ENCODE peak calls at places on chromosome 15, in seven cellular contexts. P is bronchial epithelial cell, J is left ventricle myocardium inferior, S is colonic mucosa, G is heart left ventricle, M is ovary, Y is upper lobe of right lung. Z is an unnamed sample.

GRCh38 chr15:62163397-62163796 is 1.7 kb downstream of the C2CD4B start:
- DNase-seq in P (no peak), J (no peak), S (no peak), G (no peak), M (no peak), Y (no peak), Z (no peak)

GRCh38 chr15:63287109-63287508 is 9.7 kb downstream of the APH1B start:
- DNase-seq in P (no peak), J (no peak), S (no peak), G (no peak), M (no peak), Y (no peak), Z (no peak)

GRCh38 chr15:29470794-29471193 is 201.2 kb upstream of the NSMCE3 start:
- DNase-seq in P (peak; percentile 77), J (no peak), S (peak; percentile 61), G (no peak), M (no peak), Y (no peak), Z (no peak)

GRCh38 chr15:70376929-70377691 is 279.4 kb upstream of the TLE3 start:
- DNase-seq in P (peak; percentile 64), J (peak; percentile 80), S (no peak), G (peak; percentile 85), M (peak; percentile 62), Y (peak; percentile 72), Z (peak; percentile 7)

GRCh38 chr15:71276355-71276665 is 161.0 kb downstream of the THSD4 start:
- DNase-seq in P (peak; percentile 82), J (no peak), S (no peak), G (no peak), M (no peak), Y (no peak), Z (no peak)

GRCh38 chr15:34039506-34040123 is 611 bp upstream of the AVEN start:
- DNase-seq in P (peak; percentile 45), J (no peak), S (no peak), G (no peak), M (no peak), Y (no peak), Z (no peak)

GRCh38 chr15:36866896-36867295 is 233.5 kb downstream of the MEIS2 start:
- DNase-seq in P (no peak), J (no peak), S (no peak), G (no peak), M (no peak), Y (no peak), Z (no peak)

GRCh38 chr15:90190606-90191343 is 10.4 kb upstream of the SEMA4B start:
- DNase-seq in P (peak; percentile 88), J (no peak), S (peak; percentile 87), G (no peak), M (no peak), Y (no peak), Z (no peak)

DNA sequence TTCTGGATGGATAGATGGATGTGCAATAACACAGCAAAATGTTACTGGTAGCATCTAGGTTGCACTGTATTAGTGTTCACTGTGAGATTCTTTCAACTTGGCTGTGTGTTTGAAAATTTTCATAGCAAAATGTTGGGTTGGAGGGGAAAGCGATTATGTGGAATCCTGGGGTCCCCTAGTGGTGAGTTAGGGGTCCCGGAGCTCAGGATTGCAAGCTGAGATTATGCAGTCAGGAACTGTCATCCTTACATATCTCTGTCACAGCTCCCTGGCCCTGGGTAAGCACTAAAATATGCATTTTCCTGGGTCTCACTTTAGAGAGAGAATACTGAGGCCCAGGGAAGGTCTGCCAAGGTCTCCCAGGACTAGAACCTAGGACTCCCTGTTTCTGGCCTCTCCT is 77.2 kb downstream of the CEMIP start:
- DNase-seq in P (no peak), J (no peak), S (no peak), G (no peak), M (no peak), Y (no peak), Z (no peak)
- TF ChIP-seq CTCF in P (peak; percentile 19), J (no peak), S (no peak), G (no peak), M (no peak), Y (peak; percentile 27), Z (peak; percentile 36)

DNA sequence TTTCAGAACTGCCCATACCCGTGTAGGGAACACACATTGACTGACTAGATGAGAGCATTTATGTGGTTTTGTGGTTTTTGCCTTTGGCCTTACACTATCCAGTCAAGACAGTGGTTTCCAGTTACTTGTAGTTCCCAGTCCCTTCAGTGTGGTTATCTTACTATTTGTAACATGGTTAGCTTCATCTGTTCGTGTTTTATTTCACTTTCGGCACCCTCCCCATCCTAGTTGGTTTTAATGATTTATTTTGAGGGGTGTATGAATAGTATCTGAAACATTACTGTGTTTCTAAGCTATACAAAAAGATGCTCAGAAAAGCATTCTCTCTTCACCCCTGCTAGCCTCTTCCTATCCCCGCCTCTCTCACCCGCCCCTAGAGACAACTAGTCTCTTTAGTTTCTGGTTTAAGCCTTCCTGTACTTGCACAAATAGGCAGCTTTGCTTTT is 14.1 kb downstream of the LYSMD4 start:
- DNase-seq in P (no peak), J (no peak), S (no peak), G (no peak), M (no peak), Y (no peak), Z (no peak)
- H3K4me3 ChIP-seq in P (no peak overlapping the region), J (no peak overlapping the region), S (no peak overlapping the region), G (no peak overlapping the region), M (no peak overlapping the region), Y (no peak overlapping the region), Z (no peak overlapping the region)

DNA sequence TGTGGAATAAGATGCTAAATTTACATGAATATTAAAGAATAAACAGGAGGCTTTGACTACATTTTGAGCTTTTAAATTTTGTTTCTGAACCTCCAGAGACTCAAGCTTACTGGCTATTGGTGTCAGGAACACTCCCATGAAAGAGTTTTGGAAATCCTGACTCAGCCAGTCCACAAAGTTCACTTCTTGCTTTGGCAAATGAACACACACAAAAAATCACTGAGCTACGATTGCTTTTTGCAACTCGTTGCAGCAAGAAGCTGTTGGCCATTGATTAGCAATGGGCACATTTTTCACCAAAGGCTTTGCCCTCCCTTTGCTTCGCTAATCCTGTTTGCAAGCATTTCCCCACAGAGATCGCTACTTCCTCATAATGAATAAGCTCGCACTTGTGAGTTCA is 343.1 kb upstream of the ONECUT1 start:
- DNase-seq in P (no peak), J (no peak), S (no peak), G (no peak), M (no peak), Y (no peak), Z (no peak)
- H3K36me3 ChIP-seq in P (no peaks in the 10 kb centered on the region), J (no peaks in the 10 kb centered on the region), S (no peaks in the 10 kb centered on the region), G (no peaks in the 10 kb centered on the region), M (no peaks in the 10 kb centered on the region), Y (no peaks in the 10 kb centered on the region), Z (no peaks in the 10 kb centered on the region)

GRCh38 chr15:74460903-74461846 is at the start of gene UBL7:
- DNase-seq in P (peak; percentile 90), J (peak; percentile 97), S (peak; percentile 99), G (peak; percentile 97), M (peak; percentile 95), Y (peak; percentile 98), Z (peak; percentile 78)
- TF ChIP-seq CTCF in P (peak; percentile 32), J (peak; percentile 12), S (no peak), G (no peak), M (no peak), Y (peak; percentile 24), Z (peak; percentile 47)

DNA sequence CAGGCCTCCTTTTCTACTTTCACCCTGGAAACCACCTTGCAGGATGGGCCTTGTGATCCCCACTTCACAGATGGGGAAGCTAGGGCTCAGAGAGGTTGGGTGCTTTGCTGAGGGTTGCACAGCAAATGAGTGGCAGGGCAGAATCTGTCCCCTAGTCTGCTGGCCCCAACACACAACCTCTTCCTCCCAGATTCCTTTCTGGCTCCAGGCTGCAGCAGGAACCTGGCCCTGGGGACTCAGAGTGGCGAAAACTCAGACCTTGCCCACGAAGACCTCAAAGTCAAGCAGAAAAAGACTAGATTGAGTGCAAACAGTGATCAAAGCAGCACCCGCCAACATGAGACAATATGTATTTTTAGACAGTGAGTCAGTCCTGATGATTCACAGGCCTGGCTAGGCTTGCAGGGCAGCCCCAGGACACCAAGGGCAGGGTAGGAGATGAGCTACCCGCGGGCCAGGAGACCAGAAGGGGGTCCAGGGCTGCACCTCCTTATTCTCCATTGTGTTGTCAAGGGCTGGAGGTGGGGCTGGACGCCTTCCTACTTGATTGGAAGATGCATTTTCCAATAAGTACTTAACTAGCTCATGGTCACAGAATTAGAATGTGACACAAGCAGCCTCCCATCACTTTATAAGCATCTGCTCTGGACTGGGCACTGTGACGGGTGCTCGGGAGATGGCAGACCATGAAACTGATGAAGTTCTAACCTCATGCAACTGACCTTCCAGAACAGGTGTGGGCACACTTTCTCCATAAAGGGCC is 23.9 kb downstream of the GOLGA6L2 start:
- DNase-seq in P (no peak), J (no peak), S (no peak), G (no peak), M (no peak), Y (peak; percentile 25), Z (no peak)
- H3K4me3 ChIP-seq in P (no peak overlapping the region), J (no peak overlapping the region), S (no peak overlapping the region), G (no peak overlapping the region), M (no peak overlapping the region), Y (no peak overlapping the region), Z (no peak overlapping the region)

GRCh38 chr15:79874242-79874641 is 22.6 kb downstream of the MTHFS start:
- DNase-seq in P (peak; percentile 38), J (no peak), S (no peak), G (no peak), M (no peak), Y (no peak), Z (no peak)

GRCh38 chr15:79881668-79882067 is 15.1 kb downstream of the MTHFS start:
- DNase-seq in P (no peak), J (no peak), S (no peak), G (no peak), M (no peak), Y (no peak), Z (no peak)

GRCh38 chr15:79875213-79875612 is 21.6 kb downstream of the MTHFS start:
- DNase-seq in P (no peak), J (no peak), S (no peak), G (no peak), M (no peak), Y (no peak), Z (no peak)

GRCh38 chr15:79881254-79881653 is 15.6 kb downstream of the MTHFS start:
- DNase-seq in P (no peak), J (no peak), S (no peak), G (no peak), M (no peak), Y (no peak), Z (no peak)

DNA sequence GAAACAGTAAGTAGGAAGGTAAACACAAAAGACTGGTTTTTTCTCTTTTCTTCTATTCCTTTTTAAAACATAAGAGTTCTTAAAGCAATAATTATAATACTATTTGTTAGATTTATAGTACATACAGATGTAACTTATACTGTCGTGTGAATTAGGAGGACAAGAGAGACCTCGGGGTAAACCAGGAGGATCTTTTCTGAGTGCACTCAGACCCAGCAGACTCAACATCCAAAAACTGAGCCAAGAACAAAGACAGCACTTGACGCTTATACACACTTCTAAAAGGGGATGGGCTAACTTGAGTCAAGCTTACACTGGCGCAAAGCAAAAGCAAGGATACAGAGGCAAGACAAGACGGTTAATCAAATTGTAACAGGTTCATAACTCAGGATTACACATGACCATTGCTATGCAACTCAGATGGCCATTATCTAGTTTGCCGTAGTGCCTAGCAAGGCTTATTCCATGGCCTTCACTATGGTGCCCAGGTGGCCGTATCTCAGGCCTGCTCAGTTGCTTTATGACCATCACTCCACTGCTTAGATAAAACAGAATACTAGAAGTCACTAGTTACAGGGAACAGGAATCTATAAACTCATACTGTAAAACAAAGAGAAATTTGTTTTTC is 18.6 kb downstream of the MTHFS start:
- DNase-seq in P (no peak), J (no peak), S (no peak), G (no peak), M (no peak), Y (no peak), Z (no peak)
- H3K36me3 ChIP-seq in P (peaks cover 3% of the 10 kb centered on the region), J (peaks cover 86% of the 10 kb centered on the region), S (peaks cover 4% of the 10 kb centered on the region), G (peaks cover 84% of the 10 kb centered on the region), M (no peaks in the 10 kb centered on the region), Y (peaks cover 44% of the 10 kb centered on the region), Z (no peaks in the 10 kb centered on the region)